ENCODE peak calls at places on chromosomes 1 and 21, in five cellular contexts. F, P, G, W and Y are unnamed samples.

GRCh38 chr1:7042322-7043231 is 257.3 kb downstream of the CAMTA1 start:
- DNase-seq in G (no peak), F (peak), P (peak), W (peak), Y (peak)

GRCh38 chr1:162284206-162284955 is 92.3 kb downstream of the SPATA46 start:
- DNase-seq in W (no peak), F (no peak), G (no peak), P (no peak), Y (no peak)

GRCh38 chr1:6460349-6461236 is 5.4 kb downstream of the TNFRSF25 start:
- DNase-seq in F (no peak), P (no peak), G (no peak), W (no peak), Y (no peak)

GRCh38 chr1:4652631-4653327 is 1.6 kb upstream of the AJAP1 start:
- DNase-seq in G (no peak), P (peak), F (peak), W (no peak), Y (peak)

GRCh38 chr1:39485046-39485803 is 6.2 kb upstream of the BMP8A start:
- DNase-seq in P (no peak), F (no peak), W (no peak), G (no peak), Y (no peak)

GRCh38 chr21:27315373-27315772 is 348.5 kb upstream of the ADAMTS5 start:
- DNase-seq in F (peak), P (no peak), W (no peak), G (no peak), Y (no peak)

GRCh38 chr1:199083680-199084079 is 444.8 kb downstream of the PTPRC start:
- DNase-seq in W (peak), G (no peak), P (no peak), F (peak), Y (no peak)

GRCh38 chr1:196393742-196394141 is 214.5 kb downstream of the KCNT2 start:
- DNase-seq in F (no peak), G (no peak), W (peak), P (peak), Y (no peak)

GRCh38 chr1:109490029-109490933 is 3.6 kb upstream of the CYB561D1 start:
- DNase-seq in F (peak), W (peak), G (no peak), P (peak), Y (no peak)

GRCh38 chr1:36475910-36476604 is 6.7 kb downstream of the CSF3R start:
- DNase-seq in F (no peak), P (no peak), W (no peak), G (no peak), Y (no peak)

GRCh38 chr1:154940880-154941228 is 4.3 kb upstream of the PMVK start:
- DNase-seq in G (no peak), F (no peak), W (no peak), P (no peak), Y (no peak)

GRCh38 chr1:204733869-204734596 is 48.5 kb upstream of the LRRN2 start:
- DNase-seq in F (no peak), G (no peak), W (no peak), P (no peak), Y (no peak)

GRCh38 chr1:169945171-169945570 is 51.5 kb upstream of the SCYL3 start:
- DNase-seq in G (no peak), F (no peak), P (no peak), W (no peak), Y (no peak)

GRCh38 chr1:184056921-184057496 is 5.5 kb downstream of the TSEN15 start:
- DNase-seq in P (peak), G (no peak), W (peak), F (peak), Y (no peak)

GRCh38 chr1:30132602-30133271 is 590.6 kb downstream of the MATN1 start:
- DNase-seq in G (no peak), F (no peak), P (no peak), W (no peak), Y (no peak)

GRCh38 chr1:20617157-20617487 is 16.1 kb upstream of the PINK1 start:
- DNase-seq in F (no peak), P (no peak), G (no peak), W (no peak), Y (no peak)

DNA sequence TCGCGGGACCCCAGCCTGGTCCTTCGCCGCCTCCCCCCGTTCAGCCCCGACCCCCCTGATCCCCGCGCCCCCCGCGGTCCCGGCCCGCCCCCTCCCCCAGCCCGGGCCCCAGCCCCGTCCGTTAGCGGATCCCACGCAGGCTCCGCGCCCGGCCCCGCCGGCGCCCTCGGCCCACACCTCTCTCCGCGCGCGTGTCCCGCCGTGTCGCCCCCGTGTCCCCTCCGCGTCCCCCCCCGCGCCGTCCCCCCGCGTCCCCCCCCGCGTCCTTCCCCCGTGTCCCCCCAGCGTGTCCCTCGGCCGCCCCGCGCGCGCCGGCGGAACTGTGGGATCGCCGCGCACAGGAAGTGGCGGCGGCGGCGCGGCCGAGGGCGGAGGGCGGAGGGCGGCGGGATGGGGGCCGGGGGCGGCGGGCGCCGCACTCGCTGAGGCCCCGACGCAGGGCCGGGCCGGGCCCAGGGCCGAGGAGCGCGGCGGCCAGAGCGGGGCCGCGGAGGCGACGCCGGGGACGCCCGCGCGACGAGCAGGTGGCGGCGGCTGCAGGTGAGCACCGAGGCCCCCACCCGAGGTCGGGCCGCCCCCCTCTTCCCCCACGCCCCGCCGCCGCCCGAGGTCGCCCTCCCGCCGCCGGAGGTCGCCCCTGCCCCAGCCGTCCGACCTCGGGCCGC is at the start of gene AGPAT3:
- DNase-seq in F (no peak), W (no peak), G (no peak), P (peak), Y (no peak)
- H3K14ac ChIP-seq in F (peak), W (peak), G (no peak), P (peak), Y (peak)

GRCh38 chr1:22710688-22711024 is at the start of gene EPHB2:
- DNase-seq in P (peak), F (peak), W (peak), G (no peak), Y (no peak)
- H3K4me3 ChIP-seq in P (peak), F (peak), W (peak), G (peak), Y (peak)

DNA sequence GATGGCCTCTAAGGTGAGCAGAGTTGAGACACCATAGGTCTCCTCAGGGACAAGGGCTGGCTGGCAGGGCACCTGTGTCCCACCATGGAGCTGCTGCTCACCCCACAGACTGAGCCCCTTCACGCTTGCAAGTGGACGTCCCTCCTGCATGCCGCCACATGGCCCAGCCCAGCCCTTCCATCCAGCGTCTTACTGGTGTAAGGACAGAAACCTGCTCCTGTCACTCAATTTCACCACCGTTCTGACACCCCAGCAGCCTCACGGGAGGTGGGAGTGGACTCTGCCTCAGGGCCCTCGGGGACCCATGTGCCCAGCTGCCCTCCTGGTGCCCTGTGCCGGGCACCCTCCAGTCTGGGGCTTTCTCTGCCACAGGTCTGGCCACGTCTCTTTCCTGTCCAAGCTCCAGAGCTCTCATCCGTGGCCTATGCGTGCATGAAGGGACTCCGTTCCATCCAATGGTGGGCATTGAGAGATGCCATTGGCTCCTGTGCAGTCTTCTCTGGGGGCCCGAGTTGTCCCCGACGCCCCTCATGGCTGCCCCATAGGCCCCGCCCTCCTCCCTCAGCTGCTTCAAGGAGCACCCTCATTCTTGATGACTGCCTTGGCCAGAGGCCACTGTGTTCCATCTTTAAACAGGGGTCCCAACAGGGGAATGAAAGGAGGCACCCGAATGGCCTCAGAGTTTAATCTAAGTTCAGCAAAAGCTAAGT is 42.6 kb upstream of the COL6A1 start:
- DNase-seq in P (no peak), W (no peak), F (no peak), G (no peak), Y (no peak)
- H3K14ac ChIP-seq in P (no peak), W (no peak), F (no peak), G (no peak), Y (no peak)

GRCh38 chr1:200242379-200243041 is 167.3 kb downstream of the ZNF281 start:
- DNase-seq in F (peak), W (peak), P (no peak), G (no peak), Y (peak)
- H3K4me3 ChIP-seq in F (no peak), W (peak), P (no peak), G (no peak), Y (no peak)

GRCh38 chr1:201719812-201720521 is 109.0 kb upstream of the IPO9 start:
- DNase-seq in P (no peak), F (peak), G (no peak), W (peak), Y (no peak)
- H3K14ac ChIP-seq in P (no peak), F (no peak), G (no peak), W (peak), Y (peak)

DNA sequence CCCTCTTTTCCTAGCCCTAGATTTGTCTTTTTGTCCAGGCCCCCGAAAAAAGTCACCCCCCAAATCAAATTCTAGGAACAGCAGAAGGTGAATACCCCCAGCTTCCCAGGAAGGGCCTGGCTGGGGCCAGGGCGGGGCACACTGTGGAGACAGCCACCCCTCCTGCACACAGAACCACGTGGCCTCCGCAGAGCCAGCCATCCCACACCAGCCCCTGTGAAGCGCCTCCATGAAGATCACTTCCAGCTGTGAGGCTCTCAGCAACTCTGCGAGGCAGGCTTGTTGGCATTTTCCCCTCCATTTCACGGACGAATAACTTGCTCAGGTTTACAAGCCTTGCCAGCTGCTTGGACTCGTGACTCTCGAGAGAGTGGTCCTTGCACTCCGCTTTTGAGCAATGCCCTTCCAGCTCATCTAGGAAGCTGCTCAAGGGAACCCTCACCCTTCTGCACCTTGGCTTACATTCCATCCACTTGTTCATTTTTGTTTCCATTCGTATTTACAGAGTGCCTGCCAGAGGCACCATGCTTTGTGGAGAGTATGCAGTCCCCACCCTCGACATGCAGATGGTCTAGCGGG is 48.2 kb downstream of the SYT6 start:
- DNase-seq in F (no peak), W (no peak), P (no peak), G (no peak), Y (no peak)
- H3K4me3 ChIP-seq in F (no peak), W (no peak), P (no peak), G (no peak), Y (no peak)

GRCh38 chr1:156813298-156813697 is 3.4 kb downstream of the SH2D2A start:
- DNase-seq in W (no peak), F (no peak), G (no peak), P (no peak), Y (no peak)
- H3K14ac ChIP-seq in W (no peak), F (no peak), G (no peak), P (no peak), Y (no peak)